ENCODE peak calls at places on chromosomes 2 and 18, in four cellular contexts. K, E, Y and U are unnamed samples.

GRCh38 chr2:161166538-161167409 is 6.5 kb downstream of the TANK start:
- DNase-seq in K (no peak), E (no peak), Y (no peak), U (no peak)

GRCh38 chr2:95348609-95349567 is 51.7 kb downstream of the KCNIP3 start:
- DNase-seq in K (no peak), E (peak), Y (peak), U (no peak)

GRCh38 chr2:40243581-40243980 is 208.3 kb downstream of the SLC8A1 start:
- DNase-seq in K (no peak), E (peak), Y (peak), U (no peak)

GRCh38 chr18:13269599-13270011 is 51.0 kb downstream of the LDLRAD4 start:
- DNase-seq in K (no peak), E (no peak), Y (no peak), U (no peak)

GRCh38 chr2:25362564-25363145 is 20.9 kb upstream of the DNMT3A start:
- DNase-seq in K (no peak), E (no peak), Y (no peak), U (peak)

GRCh38 chr2:8732601-8733000 is 50.7 kb downstream of the ID2 start:
- DNase-seq in K (no peak), E (no peak), Y (no peak), U (no peak)

GRCh38 chr2:210086930-210087329 is 84.3 kb downstream of the KANSL1L start:
- DNase-seq in K (no peak), E (no peak), Y (no peak), U (no peak)

GRCh38 chr18:5825663-5826062 is 69.7 kb downstream of the TMEM200C start:
- DNase-seq in K (no peak), E (no peak), Y (no peak), U (no peak)

GRCh38 chr18:62399781-62400308 is 74.7 kb downstream of the TNFRSF11A start:
- DNase-seq in K (no peak), E (no peak), Y (peak), U (no peak)

GRCh38 chr2:75007819-75008218 is 49.4 kb downstream of the POLE4 start:
- DNase-seq in K (no peak), E (no peak), Y (no peak), U (no peak)

GRCh38 chr2:2782007-2782406 is 450.9 kb upstream of the MYT1L start:
- DNase-seq in K (no peak), E (no peak), Y (no peak), U (no peak)

GRCh38 chr18:31587538-31587937 is 4.1 kb upstream of the TTR start:
- DNase-seq in K (no peak), E (peak), Y (peak), U (no peak)

GRCh38 chr2:674319-674985 is 2.8 kb downstream of the TMEM18 start:
- DNase-seq in K (no peak), E (peak), Y (peak), U (peak)

GRCh38 chr18:77021075-77021474 is 111.5 kb downstream of the MBP start:
- DNase-seq in K (no peak), E (no peak), Y (no peak), U (no peak)

GRCh38 chr2:111986116-111986900 is 68.8 kb upstream of the TMEM87B start:
- DNase-seq in K (no peak), E (no peak), Y (no peak), U (no peak)

GRCh38 chr2:126725580-126725979 is 69.6 kb downstream of the GYPC start:
- DNase-seq in K (no peak), E (no peak), Y (no peak), U (no peak)

GRCh38 chr2:1721706-1722483 is 22.4 kb downstream of the PXDN start:
- DNase-seq in K (no peak), E (peak), Y (peak), U (no peak)

GRCh38 chr18:11780042-11780441 is 71.2 kb upstream of the CHMP1B start:
- DNase-seq in K (no peak), E (no peak), Y (no peak), U (no peak)

GRCh38 chr2:112147382-112147781 is 9.2 kb downstream of the FBLN7 start:
- DNase-seq in K (no peak), E (peak), Y (peak), U (no peak)

GRCh38 chr2:26519396-26519991 is 41.6 kb upstream of the OTOF start:
- DNase-seq in K (no peak), E (no peak), Y (no peak), U (no peak)

GRCh38 chr18:43571078-43571689 is 293.9 kb upstream of the SYT4 start:
- DNase-seq in K (peak), E (peak), Y (peak), U (no peak)

GRCh38 chr2:14843507-14844204 is 211.1 kb downstream of the LRATD1 start:
- DNase-seq in K (no peak), E (no peak), Y (no peak), U (no peak)

GRCh38 chr2:237879058-237879430 is 19.6 kb downstream of the RAMP1 start:
- DNase-seq in K (no peak), E (peak), Y (peak), U (no peak)

GRCh38 chr2:43144265-43144664 is 82.1 kb downstream of the ZFP36L2 start:
- DNase-seq in K (no peak), E (no peak), Y (peak), U (no peak)

GRCh38 chr2:127558911-127559310 is 23.4 kb downstream of the MYO7B start:
- DNase-seq in K (no peak), E (no peak), Y (no peak), U (no peak)

GRCh38 chr2:56009758-56010534 is 86.4 kb upstream of the EFEMP1 start:
- DNase-seq in K (no peak), E (peak), Y (peak), U (no peak)

GRCh38 chr2:172560721-172561120 is 4.8 kb downstream of the PDK1 start:
- DNase-seq in K (no peak), E (no peak), Y (no peak), U (no peak)

GRCh38 chr18:35345460-35345921 is 1.3 kb upstream of the ZNF24 start:
- DNase-seq in K (peak), E (peak), Y (peak), U (no peak)

GRCh38 chr2:134413430-134413829 is 159.6 kb downstream of the MGAT5 start:
- DNase-seq in K (no peak), E (peak), Y (no peak), U (no peak)

GRCh38 chr2:95384854-95385569 is 17.5 kb upstream of the FAHD2A start:
- DNase-seq in K (no peak), E (no peak), Y (peak), U (no peak)

GRCh38 chr2:75710220-75710576 is 517 bp downstream of the GCFC2 start:
- DNase-seq in K (no peak), E (peak), Y (no peak), U (no peak)

GRCh38 chr2:218003265-218003950 is 613 bp upstream of the TNS1 start:
- DNase-seq in K (peak), E (peak), Y (peak), U (no peak)

GRCh38 chr2:218003994-218004419 is 1.2 kb upstream of the TNS1 start:
- DNase-seq in K (peak), E (peak), Y (peak), U (peak)

GRCh38 chr2:218005028-218005427 is 2.2 kb upstream of the TNS1 start:
- DNase-seq in K (no peak), E (no peak), Y (no peak), U (no peak)

GRCh38 chr2:218006741-218007140 is 3.9 kb upstream of the TNS1 start:
- DNase-seq in K (no peak), E (peak), Y (peak), U (no peak)

GRCh38 chr2:218005486-218005885 is 2.7 kb upstream of the TNS1 start:
- DNase-seq in K (no peak), E (no peak), Y (no peak), U (no peak)
- H3K4me3 ChIP-seq in K (no peak), E (no peak), Y (no peak), U (no peak)

GRCh38 chr2:81895620-81896245 is 1591.2 kb upstream of the LRRTM1 start:
- DNase-seq in K (no peak), E (no peak), Y (no peak), U (no peak)

GRCh38 chr2:81903534-81903933 is 1599.0 kb upstream of the LRRTM1 start:
- DNase-seq in K (no peak), E (no peak), Y (no peak), U (no peak)

GRCh38 chr2:81901017-81901416 is 1596.5 kb upstream of the LRRTM1 start:
- DNase-seq in K (no peak), E (no peak), Y (peak), U (no peak)
- TF ChIP-seq CTCF in K (peak), E (no peak), Y (no peak), U (no peak)

DNA sequence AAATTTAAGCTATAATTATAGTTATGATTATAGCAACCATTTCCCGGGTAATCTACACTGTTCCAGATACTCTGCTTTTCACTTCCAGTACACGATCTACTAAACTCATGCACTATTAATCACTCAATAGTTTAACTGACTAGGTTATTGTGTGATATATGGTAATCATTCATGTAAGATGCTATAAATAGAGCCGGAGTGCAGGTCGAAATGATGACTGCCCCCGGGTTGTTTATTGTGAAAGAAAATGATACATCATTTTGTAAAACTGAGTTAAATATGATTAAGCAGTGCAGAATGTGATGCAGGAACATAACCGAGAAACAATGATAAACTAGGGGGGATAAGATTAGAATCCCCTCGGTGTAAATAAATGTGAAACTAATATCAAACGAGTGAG is 434.6 kb upstream of the DSEL start:
- DNase-seq in K (no peak), E (no peak), Y (no peak), U (no peak)
- H3K4me3 ChIP-seq in K (no peak), E (no peak), Y (no peak), U (no peak)

GRCh38 chr2:32745675-32746074 is 117.8 kb downstream of the TTC27 start:
- DNase-seq in K (no peak), E (no peak), Y (no peak), U (no peak)
- TF ChIP-seq CTCF in K (no peak), E (no peak), Y (no peak), U (no peak)